ENCODE peak calls at places on chromosomes 16 and 17, in seven cellular contexts. T, Y, M, O, U, D and L are unnamed samples.

GRCh38 chr16:85483424-85483823 is 129.7 kb upstream of the GSE1 start:
- DNase-seq in M (no peak), T (no peak), O (no peak), Y (no peak), U (no peak), D (no peak), L (no peak)

GRCh38 chr16:58047557-58048348 is 22.2 kb downstream of the MMP15 start:
- DNase-seq in D (no peak), T (no peak), M (peak), U (no peak), O (no peak), Y (peak), L (no peak)

GRCh38 chr16:53476867-53477266 is 26.1 kb downstream of the AKTIP start:
- DNase-seq in U (no peak), T (no peak), M (no peak), Y (no peak), O (no peak), D (no peak), L (no peak)

GRCh38 chr16:20610192-20610891 is 34.2 kb upstream of the ACSM2B start:
- DNase-seq in D (no peak), O (no peak), U (no peak), T (no peak), M (no peak), Y (no peak), L (no peak)

GRCh38 chr16:73032548-73033270 is 15.2 kb downstream of the ZFHX3 start:
- DNase-seq in D (no peak), Y (peak), M (peak), O (no peak), T (no peak), U (no peak), L (no peak)

GRCh38 chr16:15055141-15056053 is 477 bp downstream of the NTAN1 start:
- DNase-seq in M (peak), T (no peak), Y (no peak), O (no peak), U (no peak), D (no peak), L (peak)

GRCh38 chr17:55168970-55169687 is 95.6 kb upstream of the HLF start:
- DNase-seq in T (no peak), U (no peak), M (no peak), O (no peak), Y (no peak), D (no peak), L (no peak)

GRCh38 chr16:4839942-4840341 is 7.1 kb downstream of the GLYR1 start:
- DNase-seq in M (peak), T (no peak), U (peak), D (no peak), Y (no peak), O (peak), L (no peak)

GRCh38 chr16:4455081-4455480 is 19.3 kb downstream of the NMRAL1 start:
- DNase-seq in O (no peak), Y (no peak), D (no peak), M (no peak), U (no peak), T (no peak), L (no peak)

GRCh38 chr16:28897826-28898225 is 19.5 kb downstream of the ATP2A1 start:
- DNase-seq in Y (no peak), M (no peak), O (no peak), U (no peak), D (no peak), T (no peak), L (no peak)

GRCh38 chr16:4370151-4370550 is 1.5 kb upstream of the VASN start:
- DNase-seq in Y (no peak), T (no peak), U (no peak), M (no peak), O (no peak), D (no peak), L (no peak)

GRCh38 chr17:36188891-36189306 is 7.7 kb downstream of the CCL3L1 start:
- DNase-seq in O (no peak), M (no peak), Y (no peak), T (no peak), U (no peak), D (no peak), L (no peak)

GRCh38 chr17:49121696-49122292 is 10.8 kb upstream of the B4GALNT2 start:
- DNase-seq in U (no peak), O (no peak), D (no peak), M (no peak), Y (no peak), T (no peak), L (no peak)

GRCh38 chr17:12831839-12832238 is 42.5 kb downstream of the ARHGAP44 start:
- DNase-seq in Y (no peak), U (no peak), M (no peak), O (no peak), T (no peak), D (no peak), L (no peak)

GRCh38 chr16:10579965-10580918 is at the start of gene EMP2:
- DNase-seq in D (peak), Y (peak), U (peak), T (peak), O (peak), M (peak), L (peak)

GRCh38 chr17:74444406-74444805 is 12.5 kb downstream of the GPRC5C start:
- DNase-seq in U (no peak), Y (peak), M (no peak), O (no peak), D (peak), T (peak), L (peak)

GRCh38 chr17:36136439-36136838 is 32.8 kb downstream of the CCL4 start:
- DNase-seq in T (no peak), U (no peak), M (no peak), O (peak), Y (no peak), D (no peak), L (no peak)

GRCh38 chr16:89017543-89017942 is 40.5 kb upstream of the CBFA2T3 start:
- DNase-seq in Y (no peak), U (no peak), O (no peak), M (no peak), D (no peak), T (peak), L (no peak)

GRCh38 chr17:45574376-45574775 is 83.9 kb upstream of the PLEKHM1 start:
- DNase-seq in T (no peak), D (no peak), U (no peak), O (no peak), Y (no peak), M (no peak), L (peak)

GRCh38 chr16:85173981-85174751 is 61.9 kb upstream of the CIBAR2 start:
- DNase-seq in M (peak), O (peak), D (no peak), T (no peak), Y (no peak), U (peak), L (peak)

GRCh38 chr16:63458842-63459241 is 1422.6 kb upstream of the CDH8 start:
- DNase-seq in T (no peak), U (no peak), Y (no peak), D (no peak), M (no peak), O (no peak), L (no peak)

GRCh38 chr16:89586853-89587252 is 11.3 kb downstream of the CPNE7 start:
- DNase-seq in T (no peak), M (no peak), Y (no peak), U (peak), D (no peak), O (no peak), L (peak)

GRCh38 chr17:4506180-4506814 is 7.6 kb downstream of the SPNS2 start:
- DNase-seq in T (no peak), Y (no peak), O (no peak), U (no peak), M (no peak), D (no peak), L (no peak)

GRCh38 chr17:76529224-76529642 is 8.3 kb downstream of the CYGB start:
- DNase-seq in T (peak), M (no peak), O (peak), U (peak), D (peak), Y (no peak), L (peak)

GRCh38 chr17:62870581-62870964 is 62.5 kb upstream of the MARCHF10 start:
- DNase-seq in U (peak), D (no peak), M (peak), O (no peak), T (no peak), Y (peak), L (no peak)

DNA sequence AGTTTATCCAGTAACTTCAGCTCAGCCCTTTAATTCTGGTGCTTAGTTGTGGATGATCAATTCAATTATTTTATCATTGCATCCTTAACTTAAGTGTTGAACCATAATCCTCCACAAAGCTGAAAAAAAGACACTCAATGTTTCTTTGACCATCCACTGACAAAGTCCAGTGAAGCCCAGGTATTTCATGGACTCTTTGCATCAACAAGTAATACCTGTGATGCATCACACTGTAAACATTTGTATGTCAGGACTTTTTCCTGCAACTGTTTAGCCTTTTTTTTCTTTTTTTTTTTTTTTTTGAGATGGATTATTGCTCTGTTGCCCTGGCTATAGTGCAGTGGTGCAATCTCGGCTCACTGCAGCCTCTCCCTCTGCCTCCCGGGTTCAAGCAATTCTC is 6.6 kb upstream of the NFAT5 start:
- DNase-seq in O (peak), M (no peak), Y (no peak), U (no peak), D (no peak), T (no peak), L (no peak)
- TF ChIP-seq CTCF in O (no peak), M (no peak), Y (no peak), U (no peak), D (no peak), T (no peak), L (no peak)

GRCh38 chr16:77452243-77452642 is 17.4 kb upstream of the ADAMTS18 start:
- DNase-seq in U (no peak), O (no peak), M (no peak), D (no peak), Y (no peak), T (no peak), L (no peak)
- TF ChIP-seq CTCF in U (no peak), O (no peak), M (no peak), D (no peak), Y (no peak), T (no peak), L (no peak)

GRCh38 chr17:78174332-78174869 is 6.0 kb downstream of the SYNGR2 start:
- DNase-seq in D (no peak), Y (no peak), O (no peak), T (peak), U (peak), M (no peak), L (no peak)
- TF ChIP-seq CTCF in D (peak), Y (no peak), O (peak), T (peak), U (peak), M (no peak), L (no peak)

DNA sequence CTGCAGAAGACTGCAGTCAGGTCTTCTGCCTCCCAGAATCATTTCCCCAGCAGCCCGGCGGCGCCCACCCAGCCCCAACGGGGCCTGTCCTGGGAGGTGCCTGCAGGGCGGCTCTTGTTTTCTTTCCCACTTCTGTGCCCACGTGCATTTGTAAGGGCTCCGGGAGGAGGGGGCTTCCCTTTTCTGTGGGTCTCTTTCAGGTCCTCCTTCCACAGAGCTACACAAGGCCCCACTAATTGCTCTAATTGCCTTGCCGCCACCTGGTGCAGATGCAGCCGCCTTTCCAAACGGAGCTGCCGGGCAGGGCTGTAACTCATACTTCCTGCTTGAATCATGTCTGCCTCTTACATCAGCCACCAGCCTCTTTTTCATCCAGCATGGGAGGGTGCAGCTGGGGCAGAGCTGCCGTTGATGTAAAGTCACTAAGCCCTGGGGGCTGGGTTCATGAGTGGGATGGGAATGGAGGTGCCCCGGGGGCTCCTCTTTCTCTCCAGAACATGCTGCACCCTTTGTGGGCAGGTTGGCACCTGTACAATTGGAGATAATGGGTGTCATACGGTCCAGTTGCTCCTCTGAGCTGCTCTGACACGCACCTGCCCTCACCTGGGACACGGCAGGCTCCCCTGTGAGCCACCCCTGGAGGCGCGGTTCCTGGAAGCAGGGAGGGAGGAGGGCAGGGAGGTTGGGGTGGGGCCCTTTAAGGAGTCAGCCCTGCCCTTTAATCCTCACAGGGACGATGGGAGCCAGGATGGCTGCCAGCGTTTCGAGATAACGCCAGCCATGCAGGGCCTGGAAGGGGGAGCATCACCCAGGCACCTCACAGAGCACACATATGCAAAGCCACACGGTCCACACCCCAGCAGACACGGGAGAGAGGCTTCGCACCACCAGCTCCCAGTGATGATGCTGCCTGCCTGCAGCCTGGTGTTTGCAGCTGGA is 41.1 kb upstream of the KLHDC4 start:
- DNase-seq in U (peak), D (no peak), O (peak), Y (peak), T (peak), M (no peak), L (peak)
- TF ChIP-seq CTCF in U (no peak), D (no peak), O (peak), Y (no peak), T (no peak), M (no peak), L (no peak)

GRCh38 chr16:1774456-1774795 is 1.5 kb upstream of the MRPS34 start:
- DNase-seq in D (no peak), Y (no peak), U (no peak), M (no peak), T (no peak), O (no peak), L (no peak)

GRCh38 chr16:1775006-1775845 is 2.3 kb upstream of the MRPS34 start:
- DNase-seq in O (no peak), M (no peak), Y (no peak), U (no peak), D (no peak), T (no peak), L (no peak)

GRCh38 chr16:1772362-1772907 is at the start of gene EME2:
- DNase-seq in T (no peak), O (peak), M (no peak), Y (no peak), D (no peak), U (peak), L (no peak)

GRCh38 chr16:1772908-1773702 is at the start of gene MRPS34:
- DNase-seq in D (peak), M (peak), T (peak), U (peak), Y (peak), O (peak), L (peak)

GRCh38 chr16:1773703-1774455 is 945 bp upstream of the MRPS34 start:
- DNase-seq in M (no peak), D (no peak), O (no peak), T (no peak), U (peak), Y (no peak), L (peak)
- TF ChIP-seq CTCF in M (no peak), D (no peak), O (no peak), T (no peak), U (no peak), Y (no peak), L (no peak)

GRCh38 chr17:72605543-72605942 is 484.7 kb downstream of the SOX9 start:
- DNase-seq in O (no peak), D (no peak), M (no peak), U (no peak), Y (no peak), T (no peak), L (no peak)
- TF ChIP-seq CTCF in O (no peak), D (no peak), M (no peak), U (no peak), Y (no peak), T (no peak), L (no peak)

DNA sequence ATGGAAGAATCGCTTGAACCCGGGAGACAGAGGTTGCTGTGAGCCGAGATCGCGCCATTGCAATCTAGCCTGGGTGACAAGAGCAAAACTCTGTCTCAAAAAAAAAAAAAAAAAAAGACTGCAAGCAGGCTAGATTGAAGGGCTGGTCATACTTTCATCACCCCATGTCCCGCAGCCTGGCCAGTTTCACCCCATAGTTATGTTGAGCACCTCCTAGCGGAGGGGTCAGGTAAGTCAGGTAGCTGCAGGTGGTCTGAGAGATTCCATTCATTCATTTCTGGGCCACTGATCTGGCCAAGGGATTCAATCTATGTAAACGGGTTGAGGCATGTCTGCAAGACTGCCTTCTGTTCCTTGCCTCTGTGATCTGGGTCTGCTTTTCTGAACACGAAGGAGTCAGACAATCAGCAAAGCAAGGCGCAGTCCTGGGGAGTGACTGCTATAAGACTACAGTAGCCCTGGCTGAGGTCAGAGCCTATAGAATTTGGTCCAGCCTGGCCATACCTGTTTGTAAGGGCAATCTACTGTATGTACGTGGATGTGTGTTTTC is 23.6 kb upstream of the BPTF start:
- DNase-seq in T (no peak), D (no peak), O (peak), M (peak), Y (peak), U (peak), L (no peak)
- TF ChIP-seq CTCF in T (no peak), D (no peak), O (no peak), M (peak), Y (peak), U (peak), L (peak)

GRCh38 chr16:2514333-2515179 is 804 bp downstream of the ATP6V0C start:
- DNase-seq in T (no peak), U (no peak), M (peak), Y (peak), D (no peak), O (no peak), L (no peak)

GRCh38 chr16:2511996-2512919 is 1.5 kb upstream of the ATP6V0C start:
- DNase-seq in M (no peak), T (no peak), Y (no peak), D (no peak), O (no peak), U (no peak), L (no peak)

GRCh38 chr16:2513405-2514332 is at the start of gene ATP6V0C:
- DNase-seq in T (peak), U (peak), O (peak), D (peak), Y (peak), M (peak), L (peak)

GRCh38 chr16:2511128-2511785 is 2.5 kb upstream of the ATP6V0C start:
- DNase-seq in O (peak), T (peak), U (peak), M (peak), D (peak), Y (peak), L (peak)

DNA sequence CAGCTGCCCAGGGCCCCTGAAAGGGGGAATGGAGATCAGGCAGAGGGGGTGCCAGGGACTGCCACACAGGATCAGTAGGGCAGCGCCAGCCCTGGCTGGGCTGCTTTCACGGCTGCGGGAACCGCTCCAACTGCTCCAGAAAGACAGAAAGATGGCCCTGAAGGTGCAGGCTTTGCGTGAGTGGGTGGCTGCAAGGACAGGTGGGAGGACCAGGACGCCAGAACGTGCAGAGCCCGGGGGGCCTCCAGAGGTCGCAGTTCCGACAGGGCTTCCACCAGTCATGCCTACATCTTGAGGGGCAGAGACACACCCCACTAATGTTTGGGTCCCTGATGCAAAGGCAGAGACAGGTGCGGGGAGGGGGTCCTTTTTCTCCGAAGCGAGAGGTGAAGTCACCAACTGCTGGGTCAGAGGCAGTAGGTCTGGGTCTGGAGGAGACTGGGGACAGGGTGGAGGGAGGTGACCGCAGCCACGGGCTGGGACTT is 790 bp upstream of the ATP6V0C start:
- DNase-seq in T (no peak), Y (peak), U (no peak), O (no peak), M (peak), D (no peak), L (no peak)
- TF ChIP-seq CTCF in T (no peak), Y (peak), U (no peak), O (no peak), M (peak), D (no peak), L (no peak)

GRCh38 chr16:2475413-2476344 is 752 bp downstream of the TBC1D24 start:
- DNase-seq in T (no peak), D (no peak), M (peak), U (no peak), O (no peak), Y (peak), L (no peak)

GRCh38 chr16:2473425-2473926 is 1.5 kb upstream of the TBC1D24 start:
- DNase-seq in U (no peak), D (no peak), Y (peak), O (no peak), M (peak), T (no peak), L (no peak)

GRCh38 chr16:2474877-2475412 is at the start of gene TBC1D24:
- DNase-seq in M (peak), Y (peak), O (peak), U (peak), T (peak), D (peak), L (peak)

GRCh38 chr16:2472885-2473284 is 1.8 kb downstream of the NTN3 start:
- DNase-seq in T (no peak), O (no peak), Y (no peak), D (no peak), M (no peak), U (no peak), L (no peak)

GRCh38 chr16:2473999-2474876 is 689 bp upstream of the TBC1D24 start:
- DNase-seq in D (no peak), M (peak), Y (peak), T (peak), U (peak), O (no peak), L (peak)
- TF ChIP-seq CTCF in D (peak), M (no peak), Y (peak), T (peak), U (no peak), O (peak), L (no peak)

GRCh38 chr16:74064120-74064735 is 232.4 kb upstream of the PSMD7 start:
- DNase-seq in Y (no peak), D (no peak), U (no peak), M (no peak), O (no peak), T (no peak), L (peak)
- TF ChIP-seq CTCF in Y (no peak), D (no peak), U (no peak), M (no peak), O (no peak), T (peak), L (no peak)